ENCODE peak calls at places on chromosomes 1 and 21, in five cellular contexts. S is left cardiac atrium; C is LHCN-M2; M is naive thymus-derived CD8-positive, alpha-beta T cell; B is ecto neural progenitor cell. J is an unnamed sample.

GRCh38 chr1:79716481-79716880 is 710.0 kb upstream of the ADGRL4 start:
- DNase-seq in S (no peak), C (peak; percentile 36), M (no peak), B (no peak), J (peak; percentile 15)

GRCh38 chr1:113416515-113416914 is 26.2 kb downstream of the MAGI3 start:
- DNase-seq in S (no peak), C (no peak), M (no peak), B (no peak), J (no peak)

GRCh38 chr1:84936116-84936810 is 43.3 kb upstream of the LPAR3 start:
- DNase-seq in S (no peak), C (peak; percentile 58), M (no peak), B (no peak), J (peak; percentile 85)

GRCh38 chr1:226649244-226649643 is 89.8 kb downstream of the ITPKB start:
- DNase-seq in S (no peak), C (no peak), M (no peak), B (no peak), J (no peak)

GRCh38 chr1:182087304-182087703 is 25.8 kb upstream of the ZNF648 start:
- DNase-seq in S (no peak), C (no peak), M (no peak), B (no peak), J (no peak)

GRCh38 chr1:34396042-34396441 is 219.3 kb downstream of the C1orf94 start:
- DNase-seq in S (no peak), C (no peak), M (no peak), B (no peak), J (no peak)

GRCh38 chr1:152621993-152622392 is 910 bp downstream of the LCE3A start:
- DNase-seq in S (no peak), C (no peak), M (no peak), B (no peak), J (no peak)

GRCh38 chr21:26717146-26717739 is 128.0 kb downstream of the ADAMTS1 start:
- DNase-seq in S (no peak), C (peak; percentile 29), M (no peak), B (no peak), J (peak; percentile 20)

GRCh38 chr1:227726924-227727599 is 8.0 kb downstream of the JMJD4 start:
- DNase-seq in S (no peak), C (no peak), M (no peak), B (no peak), J (no peak)

GRCh38 chr1:18062180-18062579 is 45.4 kb upstream of the IGSF21 start:
- DNase-seq in S (no peak), C (no peak), M (no peak), B (no peak), J (no peak)

GRCh38 chr1:170967042-170967910 is 31.9 kb downstream of the MROH9 start:
- DNase-seq in S (no peak), C (peak; percentile 47), M (no peak), B (no peak), J (peak; percentile 60)

GRCh38 chr1:169890761-169891538 is 2.7 kb downstream of the SCYL3 start:
- DNase-seq in S (no peak), C (no peak), M (no peak), B (no peak), J (no peak)

GRCh38 chr1:160658956-160659255 is 12.1 kb upstream of the SLAMF1 start:
- DNase-seq in S (no peak), C (no peak), M (no peak), B (no peak), J (no peak)

GRCh38 chr1:51189421-51190073 is 46.5 kb upstream of the RNF11 start:
- DNase-seq in S (peak; percentile 27), C (peak; percentile 61), M (peak; percentile 7), B (no peak), J (peak; percentile 73)

GRCh38 chr1:191757003-191757402 is 401.3 kb upstream of the RGS18 start:
- DNase-seq in S (no peak), C (peak; percentile 27), M (no peak), B (no peak), J (no peak)

J was measured in pons.